ENCODE peak calls at places on chromosome 16, in six cellular contexts. One of them, this sample, is unnamed.

GRCh38 chr16:87369796-87370719 is 13.5 kb downstream of the FBXO31 start:
- DNase-seq in AG10803: no peak
- DNase-seq in cardiac fibroblast: no peak
- DNase-seq in stomach: no peak
- DNase-seq in dorsolateral prefrontal cortex: no peak
- DNase-seq in cardiac muscle cell: no peak
- DNase-seq in this sample: no peak

GRCh38 chr16:74667215-74667765 is 613 bp upstream of the RFWD3 start:
- DNase-seq in AG10803: peak; percentile 13
- DNase-seq in cardiac fibroblast: peak; percentile 19
- DNase-seq in stomach: peak; percentile 34
- DNase-seq in dorsolateral prefrontal cortex: no peak
- DNase-seq in cardiac muscle cell: peak; percentile 34
- DNase-seq in this sample: no peak

GRCh38 chr16:73546351-73546845 is 498.5 kb upstream of the ZFHX3 start:
- DNase-seq in AG10803: no peak
- DNase-seq in cardiac fibroblast: no peak
- DNase-seq in stomach: no peak
- DNase-seq in dorsolateral prefrontal cortex: no peak
- DNase-seq in cardiac muscle cell: no peak
- DNase-seq in this sample: no peak

GRCh38 chr16:79370736-79371135 is 229.8 kb downstream of the MAF start:
- DNase-seq in AG10803: no peak
- DNase-seq in cardiac fibroblast: no peak
- DNase-seq in stomach: no peak
- DNase-seq in dorsolateral prefrontal cortex: no peak
- DNase-seq in cardiac muscle cell: no peak
- DNase-seq in this sample: no peak

GRCh38 chr16:56370185-56370584 is 55.2 kb downstream of the AMFR start:
- DNase-seq in AG10803: peak; percentile 28
- DNase-seq in cardiac fibroblast: peak; percentile 44
- DNase-seq in stomach: no peak
- DNase-seq in dorsolateral prefrontal cortex: no peak
- DNase-seq in cardiac muscle cell: peak; percentile 40
- DNase-seq in this sample: no peak

GRCh38 chr16:48942996-48943395 is 333.0 kb upstream of the N4BP1 start:
- DNase-seq in AG10803: no peak
- DNase-seq in cardiac fibroblast: no peak
- DNase-seq in stomach: no peak
- DNase-seq in dorsolateral prefrontal cortex: no peak
- DNase-seq in cardiac muscle cell: no peak
- DNase-seq in this sample: no peak

GRCh38 chr16:13186813-13187212 is 285.4 kb downstream of the SHISA9 start:
- DNase-seq in AG10803: no peak
- DNase-seq in cardiac fibroblast: no peak
- DNase-seq in stomach: no peak
- DNase-seq in dorsolateral prefrontal cortex: no peak
- DNase-seq in cardiac muscle cell: no peak
- DNase-seq in this sample: peak; percentile 25

GRCh38 chr16:85110105-85110504 is 2.2 kb downstream of the CIBAR2 start:
- DNase-seq in AG10803: no peak
- DNase-seq in cardiac fibroblast: no peak
- DNase-seq in stomach: no peak
- DNase-seq in dorsolateral prefrontal cortex: no peak
- DNase-seq in cardiac muscle cell: no peak
- DNase-seq in this sample: no peak

GRCh38 chr16:24645739-24646645 is 83.5 kb upstream of the TNRC6A start:
- DNase-seq in AG10803: peak; percentile 99
- DNase-seq in cardiac fibroblast: peak; percentile 98
- DNase-seq in stomach: no peak
- DNase-seq in dorsolateral prefrontal cortex: no peak
- DNase-seq in cardiac muscle cell: peak; percentile 99
- DNase-seq in this sample: no peak

GRCh38 chr16:9092963-9093477 is 1.6 kb downstream of the HAPSTR1 start:
- DNase-seq in AG10803: no peak
- DNase-seq in cardiac fibroblast: no peak
- DNase-seq in stomach: peak; percentile 55
- DNase-seq in dorsolateral prefrontal cortex: no peak
- DNase-seq in cardiac muscle cell: no peak
- DNase-seq in this sample: peak; percentile 40

GRCh38 chr16:75402174-75402820 is 31.0 kb downstream of the CFDP1 start:
- DNase-seq in AG10803: peak; percentile 40
- DNase-seq in cardiac fibroblast: peak; percentile 59
- DNase-seq in stomach: no peak
- DNase-seq in dorsolateral prefrontal cortex: no peak
- DNase-seq in cardiac muscle cell: peak; percentile 64
- DNase-seq in this sample: no peak

GRCh38 chr16:72241930-72242329 is 70.0 kb upstream of the PMFBP1 start:
- DNase-seq in AG10803: peak; percentile 54
- DNase-seq in cardiac fibroblast: peak; percentile 76
- DNase-seq in stomach: no peak
- DNase-seq in dorsolateral prefrontal cortex: no peak
- DNase-seq in cardiac muscle cell: peak; percentile 72
- DNase-seq in this sample: peak; percentile 42

GRCh38 chr16:81251871-81252270 is 13.4 kb downstream of the BCO1 start:
- DNase-seq in AG10803: peak; percentile 55
- DNase-seq in cardiac fibroblast: peak; percentile 77
- DNase-seq in stomach: no peak
- DNase-seq in dorsolateral prefrontal cortex: no peak
- DNase-seq in cardiac muscle cell: peak; percentile 79
- DNase-seq in this sample: no peak

GRCh38 chr16:68643847-68644246 is 1.3 kb upstream of the CDH3 start:
- DNase-seq in AG10803: no peak
- DNase-seq in cardiac fibroblast: no peak
- DNase-seq in stomach: no peak
- DNase-seq in dorsolateral prefrontal cortex: no peak
- DNase-seq in cardiac muscle cell: peak; percentile 46
- DNase-seq in this sample: no peak

GRCh38 chr16:68644715-68645493 is at the start of gene CDH3:
- DNase-seq in AG10803: no peak
- DNase-seq in cardiac fibroblast: no peak
- DNase-seq in stomach: peak; percentile 63
- DNase-seq in dorsolateral prefrontal cortex: no peak
- DNase-seq in cardiac muscle cell: peak; percentile 48
- DNase-seq in this sample: no peak

GRCh38 chr16:68644303-68644702 is 807 bp upstream of the CDH3 start:
- DNase-seq in AG10803: no peak
- DNase-seq in cardiac fibroblast: no peak
- DNase-seq in stomach: no peak
- DNase-seq in dorsolateral prefrontal cortex: no peak
- DNase-seq in cardiac muscle cell: no peak
- DNase-seq in this sample: no peak

GRCh38 chr16:68646948-68647659 is 2.0 kb downstream of the CDH3 start:
- DNase-seq in AG10803: no peak
- DNase-seq in cardiac fibroblast: no peak
- DNase-seq in stomach: no peak
- DNase-seq in dorsolateral prefrontal cortex: no peak
- DNase-seq in cardiac muscle cell: no peak
- DNase-seq in this sample: no peak

DNA sequence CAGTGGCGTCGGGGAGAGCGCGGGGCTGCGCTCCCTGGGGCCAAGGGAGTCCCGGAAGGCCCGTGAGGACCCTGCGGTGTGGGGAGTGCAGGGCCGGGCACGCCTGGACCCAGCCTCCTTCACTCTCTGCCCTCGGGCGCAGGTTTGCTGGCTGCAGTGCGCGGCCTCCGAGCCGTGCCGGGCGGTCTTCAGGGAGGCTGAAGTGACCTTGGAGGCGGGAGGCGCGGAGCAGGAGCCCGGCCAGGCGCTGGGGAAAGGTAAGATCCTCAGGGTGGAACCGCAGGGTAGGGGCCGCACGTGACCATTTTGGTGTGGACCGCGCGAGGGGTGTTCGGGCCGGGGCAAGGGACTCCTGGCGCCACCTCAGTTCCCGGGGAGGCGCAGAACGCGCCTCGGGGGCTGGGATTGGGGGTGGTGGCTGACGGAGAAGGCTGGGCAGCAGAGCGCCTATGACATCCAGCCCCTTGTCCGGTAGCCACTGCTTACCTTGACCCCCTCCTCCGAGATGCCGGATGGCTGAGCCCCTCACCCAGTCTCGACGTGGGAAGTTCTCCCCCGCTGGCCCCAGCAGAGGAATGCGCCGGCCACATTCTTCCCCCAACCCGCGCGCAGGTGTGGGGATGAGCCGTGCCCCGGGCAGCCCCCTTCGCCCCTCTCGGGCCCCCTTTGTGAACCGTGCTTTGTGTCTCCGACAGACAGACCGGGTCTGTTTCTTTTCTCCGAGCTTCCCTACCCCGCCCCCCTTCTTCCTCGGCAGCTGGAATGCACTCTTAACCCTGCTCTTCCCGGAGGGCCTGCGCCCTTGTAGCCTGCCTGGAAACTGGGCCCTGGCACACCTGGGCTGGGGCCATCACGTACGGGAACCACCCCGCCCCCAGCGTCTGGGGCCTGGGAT is 631 bp downstream of the CDH3 start:
- DNase-seq in AG10803: no peak
- DNase-seq in cardiac fibroblast: no peak
- DNase-seq in stomach: no peak
- DNase-seq in dorsolateral prefrontal cortex: no peak
- DNase-seq in cardiac muscle cell: no peak
- DNase-seq in this sample: no peak
- H3K4me3 ChIP-seq in AG10803: no peak overlapping the region
- H3K4me3 ChIP-seq in cardiac fibroblast: no peak overlapping the region
- H3K4me3 ChIP-seq in stomach: peak overlapping the region; percentile 52
- H3K4me3 ChIP-seq in dorsolateral prefrontal cortex: peak overlapping the region; percentile 42
- H3K4me3 ChIP-seq in cardiac muscle cell: peak overlapping the region; percentile 91
- H3K4me3 ChIP-seq in this sample: no peak overlapping the region

DNA sequence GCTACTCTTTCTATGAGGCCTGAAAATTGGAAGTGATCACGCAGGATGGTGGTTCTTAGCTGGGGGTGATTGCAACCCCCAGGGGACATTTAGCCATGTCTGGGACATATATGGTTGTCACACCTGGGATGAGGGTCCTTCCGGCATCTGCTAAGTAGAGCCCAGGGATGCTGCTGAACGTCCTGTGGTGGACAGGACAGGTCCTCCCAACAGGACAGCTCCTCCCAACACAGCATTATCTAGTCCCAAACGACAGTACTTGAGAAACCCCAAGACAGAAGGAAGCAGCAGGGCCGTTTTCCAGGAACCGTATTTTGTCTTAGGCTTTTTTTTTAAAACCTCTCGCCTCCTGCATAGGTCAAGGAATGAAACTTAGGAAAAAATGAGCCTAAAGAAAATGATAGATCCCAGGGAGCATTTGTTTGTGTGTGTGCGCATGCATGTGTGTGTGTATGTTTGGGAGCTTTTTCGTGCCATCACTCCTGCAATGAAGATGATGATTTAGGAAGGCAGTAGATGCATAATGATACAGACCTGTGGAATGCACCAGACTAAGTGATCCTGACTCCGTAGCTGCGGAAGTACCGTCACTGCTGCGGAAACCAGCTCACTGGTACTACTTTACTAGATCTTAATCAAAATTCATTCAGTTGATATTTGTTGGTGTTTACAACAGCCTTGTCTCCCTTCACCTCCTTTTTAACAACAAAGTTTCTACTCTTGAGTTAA is 118.2 kb downstream of the SNX29 start:
- DNase-seq in AG10803: peak; percentile 33
- DNase-seq in cardiac fibroblast: no peak
- DNase-seq in stomach: no peak
- DNase-seq in dorsolateral prefrontal cortex: peak; percentile 19
- DNase-seq in cardiac muscle cell: no peak
- DNase-seq in this sample: no peak
- TF ChIP-seq CTCF in AG10803: no peak
- TF ChIP-seq CTCF in cardiac fibroblast: no peak
- TF ChIP-seq CTCF in stomach: no peak
- TF ChIP-seq CTCF in dorsolateral prefrontal cortex: no peak
- TF ChIP-seq CTCF in cardiac muscle cell: no peak
- TF ChIP-seq CTCF in this sample: no peak

GRCh38 chr16:50182441-50182840 is 29.3 kb downstream of the TENT4B start:
- DNase-seq in AG10803: no peak
- DNase-seq in cardiac fibroblast: no peak
- DNase-seq in stomach: no peak
- DNase-seq in dorsolateral prefrontal cortex: no peak
- DNase-seq in cardiac muscle cell: no peak
- DNase-seq in this sample: no peak
- H3K4me3 ChIP-seq in AG10803: no peak overlapping the region
- H3K4me3 ChIP-seq in cardiac fibroblast: no peak overlapping the region
- H3K4me3 ChIP-seq in stomach: no peak overlapping the region
- H3K4me3 ChIP-seq in dorsolateral prefrontal cortex: no peak overlapping the region
- H3K4me3 ChIP-seq in cardiac muscle cell: no peak overlapping the region
- H3K4me3 ChIP-seq in this sample: no peak overlapping the region

GRCh38 chr16:31395647-31396046 is 2.5 kb downstream of the ITGAD start:
- DNase-seq in AG10803: no peak
- DNase-seq in cardiac fibroblast: no peak
- DNase-seq in stomach: no peak
- DNase-seq in dorsolateral prefrontal cortex: no peak
- DNase-seq in cardiac muscle cell: no peak
- DNase-seq in this sample: no peak
- TF ChIP-seq CTCF in AG10803: no peak
- TF ChIP-seq CTCF in cardiac fibroblast: no peak
- TF ChIP-seq CTCF in stomach: no peak
- TF ChIP-seq CTCF in dorsolateral prefrontal cortex: no peak
- TF ChIP-seq CTCF in cardiac muscle cell: no peak
- TF ChIP-seq CTCF in this sample: no peak

GRCh38 chr16:30846649-30847402 is 47.1 kb downstream of the BCL7C start:
- DNase-seq in AG10803: no peak
- DNase-seq in cardiac fibroblast: no peak
- DNase-seq in stomach: no peak
- DNase-seq in dorsolateral prefrontal cortex: no peak
- DNase-seq in cardiac muscle cell: no peak
- DNase-seq in this sample: peak; percentile 75

GRCh38 chr16:30843501-30843900 is 50.4 kb downstream of the BCL7C start:
- DNase-seq in AG10803: no peak
- DNase-seq in cardiac fibroblast: no peak
- DNase-seq in stomach: no peak
- DNase-seq in dorsolateral prefrontal cortex: no peak
- DNase-seq in cardiac muscle cell: no peak
- DNase-seq in this sample: no peak

GRCh38 chr16:30842971-30843370 is 50.9 kb downstream of the BCL7C start:
- DNase-seq in AG10803: no peak
- DNase-seq in cardiac fibroblast: no peak
- DNase-seq in stomach: no peak
- DNase-seq in dorsolateral prefrontal cortex: no peak
- DNase-seq in cardiac muscle cell: no peak
- DNase-seq in this sample: no peak

GRCh38 chr16:30844346-30844670 is 49.6 kb downstream of the BCL7C start:
- DNase-seq in AG10803: no peak
- DNase-seq in cardiac fibroblast: no peak
- DNase-seq in stomach: no peak
- DNase-seq in dorsolateral prefrontal cortex: no peak
- DNase-seq in cardiac muscle cell: no peak
- DNase-seq in this sample: no peak

GRCh38 chr16:30844671-30845449 is 49.0 kb downstream of the BCL7C start:
- DNase-seq in AG10803: peak; percentile 90
- DNase-seq in cardiac fibroblast: peak; percentile 96
- DNase-seq in stomach: peak; percentile 70
- DNase-seq in dorsolateral prefrontal cortex: no peak
- DNase-seq in cardiac muscle cell: peak; percentile 96
- DNase-seq in this sample: peak; percentile 87
- H3K4me3 ChIP-seq in AG10803: peak overlapping the region; percentile 35
- H3K4me3 ChIP-seq in cardiac fibroblast: peak overlapping the region; percentile 20
- H3K4me3 ChIP-seq in stomach: peak overlapping the region; percentile 24
- H3K4me3 ChIP-seq in dorsolateral prefrontal cortex: no peak overlapping the region
- H3K4me3 ChIP-seq in cardiac muscle cell: no peak overlapping the region
- H3K4me3 ChIP-seq in this sample: no peak overlapping the region

GRCh38 chr16:28826141-28826540 is 3.3 kb downstream of the ATXN2L start:
- DNase-seq in AG10803: no peak
- DNase-seq in cardiac fibroblast: no peak
- DNase-seq in stomach: no peak
- DNase-seq in dorsolateral prefrontal cortex: no peak
- DNase-seq in cardiac muscle cell: peak; percentile 17
- DNase-seq in this sample: no peak
- TF ChIP-seq CTCF in AG10803: peak; percentile 19
- TF ChIP-seq CTCF in cardiac fibroblast: peak; percentile 19
- TF ChIP-seq CTCF in stomach: no peak
- TF ChIP-seq CTCF in dorsolateral prefrontal cortex: no peak
- TF ChIP-seq CTCF in cardiac muscle cell: no peak
- TF ChIP-seq CTCF in this sample: no peak

This sample was measured in WERI-Rb-1.